ENCODE peak calls at places on chromosomes 4 and X, in nine cellular contexts. A is AG10803, T is cardiac fibroblast, V is cardiac muscle cell, J is endothelial cell of umbilical vein, B is BJ, Q is choroid plexus epithelial cell, N is pancreas, U is endothelial cell. K is an unnamed sample.

GRCh38 chr4:48667148-48667547 is 112.9 kb downstream of the FRYL start:
- DNase-seq in A (no peak), B (no peak), U (no peak), J (peak; percentile 72), Q (no peak), T (no peak), N (no peak), V (no peak), K (no peak)

GRCh38 chr4:74320559-74321118 is 12.4 kb downstream of the EPGN start:
- DNase-seq in J (peak; percentile 74), U (peak; percentile 12), N (no peak), T (peak; percentile 83), A (peak; percentile 41), B (no peak), Q (peak; percentile 82), V (peak; percentile 60), K (peak; percentile 75)

GRCh38 chr4:10015140-10015753 is 6.0 kb downstream of the SLC2A9 start:
- DNase-seq in J (peak; percentile 52), B (no peak), U (peak; percentile 67), Q (peak; percentile 79), A (peak; percentile 38), T (peak; percentile 79), V (peak; percentile 69), N (no peak), K (peak; percentile 10)

GRCh38 chrX:106932960-106933537 is 12.8 kb downstream of the CLDN2 start:
- DNase-seq in B (no peak), Q (peak; percentile 54), V (no peak), A (no peak), U (no peak), N (no peak), T (peak; percentile 45), J (no peak), K (no peak)

GRCh38 chr4:107153228-107153627 is 117.1 kb upstream of the DKK2 start:
- DNase-seq in B (no peak), T (peak; percentile 33), A (peak; percentile 3), V (peak; percentile 10), U (peak; percentile 80), J (peak; percentile 56), Q (peak; percentile 34), N (no peak), K (no peak)

GRCh38 chrX:3244955-3245354 is 101.5 kb downstream of the MXRA5 start:
- DNase-seq in U (no peak), V (no peak), A (no peak), B (no peak), Q (no peak), T (peak; percentile 6), N (no peak), J (peak; percentile 8), K (no peak)

GRCh38 chrX:72131317-72132294 is at the start of gene RTL5:
- DNase-seq in A (peak; percentile 89), N (peak; percentile 70), V (peak; percentile 92), J (peak; percentile 73), T (peak; percentile 70), U (peak; percentile 55), Q (peak; percentile 87), B (peak; percentile 60), K (peak; percentile 85)

GRCh38 chrX:32825009-32825408 is 386.3 kb downstream of the DMD start:
- DNase-seq in J (no peak), N (no peak), Q (no peak), B (no peak), U (no peak), T (no peak), A (no peak), V (no peak), K (no peak)

GRCh38 chrX:39261446-39262147 is 460.3 kb downstream of the MID1IP1 start:
- DNase-seq in U (peak; percentile 12), A (peak; percentile 67), T (peak; percentile 67), N (no peak), V (peak; percentile 68), B (no peak), J (peak; percentile 53), Q (peak; percentile 49), K (peak; percentile 24)

GRCh38 chr4:173517781-173518371 is 12.2 kb downstream of the HAND2 start:
- DNase-seq in V (peak; percentile 87), N (no peak), T (peak; percentile 52), B (no peak), Q (no peak), U (no peak), J (no peak), A (no peak), K (no peak)

GRCh38 chrX:13762015-13762414 is 27.5 kb downstream of the OFD1 start:
- DNase-seq in N (no peak), Q (no peak), U (no peak), V (no peak), J (no peak), B (no peak), A (no peak), T (no peak), K (no peak)

GRCh38 chrX:13764284-13764683 is 29.7 kb downstream of the OFD1 start:
- DNase-seq in J (no peak), A (no peak), T (no peak), V (no peak), B (no peak), N (no peak), U (no peak), Q (no peak), K (no peak)

GRCh38 chrX:13764765-13765164 is 30.2 kb downstream of the OFD1 start:
- DNase-seq in N (no peak), T (no peak), Q (peak; percentile 17), V (peak; percentile 51), U (peak; percentile 45), J (no peak), B (no peak), A (no peak), K (peak; percentile 10)

GRCh38 chrX:13761606-13762005 is 27.1 kb downstream of the OFD1 start:
- DNase-seq in T (peak; percentile 21), N (no peak), U (no peak), A (no peak), B (no peak), V (no peak), Q (peak; percentile 37), J (no peak), K (no peak)

DNA sequence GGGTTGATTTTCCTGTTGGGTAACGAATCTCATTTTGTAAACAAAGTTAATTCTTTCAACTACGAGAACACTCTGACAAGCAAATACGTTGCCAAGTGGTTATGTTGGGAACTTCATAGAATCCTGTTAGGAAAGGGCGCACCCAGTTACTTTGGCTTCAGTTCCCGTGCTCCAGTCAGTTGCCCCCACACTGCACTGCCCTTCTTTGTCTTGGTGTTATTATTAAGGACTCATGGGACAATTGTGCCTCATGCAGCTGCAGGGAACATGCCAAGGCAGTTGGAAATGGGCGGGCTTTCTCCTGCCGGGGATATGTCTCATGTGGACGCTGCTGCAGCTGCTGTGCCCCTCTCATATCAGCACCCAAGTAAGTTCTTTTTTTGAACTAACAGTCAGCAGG is 28.9 kb downstream of the OFD1 start:
- DNase-seq in A (no peak), V (no peak), Q (no peak), B (no peak), N (no peak), J (no peak), T (no peak), U (no peak), K (no peak)
- TF ChIP-seq CTCF in A (no peak), V (no peak), Q (no peak), B (no peak), N (no peak), J (no peak), T (no peak), U (no peak), K (no peak)

GRCh38 chr4:141045848-141046247 is 87.4 kb downstream of the RNF150 start:
- DNase-seq in B (no peak), Q (no peak), V (no peak), N (no peak), A (no peak), J (no peak), U (no peak), T (no peak), K (no peak)
- TF ChIP-seq CTCF in B (no peak), Q (no peak), V (no peak), N (no peak), A (no peak), J (no peak), U (no peak), T (no peak), K (no peak)

DNA sequence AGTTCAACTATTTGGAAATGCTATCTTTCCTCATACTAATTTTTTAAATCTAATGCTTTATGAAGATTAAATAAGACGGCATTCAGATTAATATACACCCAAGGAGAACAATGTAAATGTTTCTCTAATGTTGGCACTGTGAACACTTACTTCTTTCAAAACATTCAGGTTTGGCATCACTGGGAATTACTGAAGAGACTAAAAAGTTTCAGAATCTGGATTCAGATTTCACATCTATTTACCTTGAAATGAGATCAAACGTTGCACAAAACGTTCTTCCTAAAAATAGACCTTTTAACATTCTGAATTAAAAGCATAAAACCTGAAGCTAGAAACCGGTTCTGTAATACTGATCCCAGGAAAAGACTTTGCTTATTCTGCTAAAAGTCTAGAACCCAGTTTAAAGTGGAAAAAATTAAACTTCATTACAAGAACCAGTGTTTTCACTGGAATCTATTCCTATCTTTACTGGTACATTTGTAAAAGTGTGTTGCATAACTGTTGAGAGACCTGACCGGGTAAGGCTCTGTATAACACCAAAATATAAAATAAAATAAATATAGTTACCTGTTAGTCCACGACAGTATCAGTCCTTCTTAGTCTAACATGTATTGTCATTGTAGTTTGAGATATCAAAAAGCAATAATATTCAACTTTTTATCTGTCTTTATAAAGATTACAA is 117.4 kb upstream of the MAP9 start:
- DNase-seq in B (no peak), Q (no peak), U (no peak), J (no peak), T (no peak), N (no peak), A (no peak), V (no peak), K (no peak)
- TF ChIP-seq CTCF in B (no peak), Q (no peak), U (no peak), J (no peak), T (no peak), N (no peak), A (no peak), V (no peak), K (no peak)

GRCh38 chr4:15691346-15692140 is 9.9 kb downstream of the FAM200B start:
- DNase-seq in T (peak; percentile 84), V (no peak), B (no peak), U (no peak), A (peak; percentile 68), Q (peak; percentile 64), J (peak; percentile 19), N (no peak), K (peak; percentile 61)

GRCh38 chr4:15696866-15697265 is 6.0 kb upstream of the BST1 start:
- DNase-seq in Q (no peak), A (no peak), T (no peak), B (no peak), J (no peak), V (no peak), U (no peak), N (no peak), K (no peak)

GRCh38 chr4:15695764-15696163 is 7.1 kb upstream of the BST1 start:
- DNase-seq in U (no peak), B (no peak), J (no peak), A (peak; percentile 25), Q (no peak), N (no peak), T (no peak), V (no peak), K (no peak)

GRCh38 chr4:15694431-15694830 is 8.4 kb upstream of the BST1 start:
- DNase-seq in Q (no peak), U (no peak), A (no peak), V (no peak), B (no peak), J (no peak), N (no peak), T (no peak), K (peak; percentile 47)

GRCh38 chr4:15695240-15695699 is 7.6 kb upstream of the BST1 start:
- DNase-seq in U (no peak), Q (peak; percentile 78), V (no peak), T (peak; percentile 92), N (no peak), A (peak; percentile 99), B (peak; percentile 86), J (peak; percentile 43), K (peak; percentile 98)
- TF ChIP-seq CTCF in U (no peak), Q (no peak), V (no peak), T (no peak), N (no peak), A (peak; percentile 22), B (no peak), J (no peak), K (no peak)